ENCODE peak calls at places on chromosome 10, in four cellular contexts. R, C, H and D are unnamed samples.

GRCh38 chr10:47354162-47354561 is 6.0 kb downstream of the RBP3 start:
- DNase-seq in R (no peak), C (no peak), H (no peak), D (no peak)

GRCh38 chr10:77386833-77387232 is 250.8 kb downstream of the KCNMA1 start:
- DNase-seq in R (no peak), C (no peak), H (no peak), D (no peak)

GRCh38 chr10:128191847-128192246 is 65.6 kb upstream of the MKI67 start:
- DNase-seq in R (no peak), C (no peak), H (no peak), D (no peak)

GRCh38 chr10:110821508-110821907 is 50.2 kb upstream of the PDCD4 start:
- DNase-seq in R (no peak), C (peak), H (no peak), D (no peak)

GRCh38 chr10:76624470-76624869 is 1013.1 kb downstream of the KCNMA1 start:
- DNase-seq in R (no peak), C (no peak), H (no peak), D (no peak)

GRCh38 chr10:131422731-131423130 is 111.2 kb upstream of the TCERG1L start:
- DNase-seq in R (no peak), C (no peak), H (no peak), D (no peak)

GRCh38 chr10:130358981-130359650 is 222.9 kb downstream of the GLRX3 start:
- DNase-seq in R (no peak), C (no peak), H (no peak), D (no peak)

GRCh38 chr10:13299437-13300287 is at the start of gene PHYH:
- DNase-seq in R (peak), C (peak), H (peak), D (peak)

GRCh38 chr10:86149264-86149663 is 217.3 kb downstream of the GRID1 start:
- DNase-seq in R (no peak), C (no peak), H (no peak), D (no peak)

GRCh38 chr10:44198096-44198779 is 186.7 kb downstream of the CXCL12 start:
- DNase-seq in R (no peak), C (no peak), H (no peak), D (no peak)